ENCODE peak calls at places on chromosomes 2 and 18, in five cellular contexts. G is WERI-Rb-1, O is heart right ventricle, K is AG09309, D is AG04449. E is an unnamed sample.

GRCh38 chr18:45541421-45541820 is 73.9 kb upstream of the SLC14A2 start:
- DNase-seq in G (no peak), O (no peak), K (no peak), D (no peak), E (no peak)

GRCh38 chr2:23745068-23745725 is 181.7 kb downstream of the ATAD2B start:
- DNase-seq in G (no peak), O (no peak), K (no peak), D (no peak), E (no peak)

GRCh38 chr2:9970386-9971044 is 19.0 kb downstream of the GRHL1 start:
- DNase-seq in G (peak), O (no peak), K (no peak), D (no peak), E (no peak)

GRCh38 chr2:45583989-45584388 is 27.1 kb downstream of the SRBD1 start:
- DNase-seq in G (no peak), O (no peak), K (no peak), D (no peak), E (no peak)

GRCh38 chr18:34592961-34593382 is 117.1 kb upstream of the DTNA start:
- DNase-seq in G (no peak), O (peak), K (no peak), D (peak), E (no peak)

GRCh38 chr2:32626591-32627221 is 1.1 kb upstream of the TTC27 start:
- DNase-seq in G (no peak), O (no peak), K (no peak), D (no peak), E (no peak)

GRCh38 chr2:23940262-23940975 is at the start of gene UBXN2A:
- DNase-seq in G (peak), O (peak), K (no peak), D (no peak), E (peak)

GRCh38 chr2:17101596-17101995 is 416.6 kb downstream of the RAD51AP2 start:
- DNase-seq in G (no peak), O (no peak), K (no peak), D (no peak), E (no peak)

GRCh38 chr2:206230060-206230890 is 44.2 kb upstream of the ZDBF2 start:
- DNase-seq in G (peak), O (no peak), K (no peak), D (no peak), E (no peak)

GRCh38 chr2:8413589-8414135 is 268.2 kb upstream of the ID2 start:
- DNase-seq in G (no peak), O (no peak), K (peak), D (no peak), E (no peak)

GRCh38 chr2:233012301-233012971 is 620 bp downstream of the NGEF start:
- DNase-seq in G (no peak), O (no peak), K (no peak), D (no peak), E (no peak)

GRCh38 chr2:105771841-105772240 is 27.1 kb downstream of the NCK2 start:
- DNase-seq in G (no peak), O (peak), K (no peak), D (no peak), E (no peak)

DNA sequence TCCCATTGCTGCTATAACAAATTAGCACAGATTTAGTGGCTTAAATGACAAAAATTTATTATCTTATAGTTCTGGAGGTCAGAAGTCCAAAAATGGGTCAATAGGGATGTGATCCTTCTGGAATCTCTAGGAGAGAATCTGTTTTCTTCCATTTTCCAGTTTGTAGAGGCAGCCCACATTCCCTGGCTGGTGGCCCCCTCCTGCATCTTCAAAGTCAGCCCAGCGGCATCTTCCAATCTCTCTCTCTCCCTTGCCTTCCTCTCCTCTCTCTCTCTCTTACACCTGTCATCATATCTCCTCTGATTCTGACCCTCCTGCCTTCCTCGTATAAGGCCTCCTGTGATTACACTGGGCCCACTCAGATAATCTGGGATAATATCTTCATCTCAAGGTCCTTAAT is 3.9 kb upstream of the AGAP1 start:
- DNase-seq in G (no peak), O (no peak), K (no peak), D (no peak), E (no peak)
- TF ChIP-seq CTCF in G (no peak), O (no peak), K (no peak), D (no peak), E (no peak)

GRCh38 chr18:58580623-58581022 is 48.3 kb downstream of the ALPK2 start:
- DNase-seq in G (peak), O (no peak), K (peak), D (no peak), E (no peak)
- TF ChIP-seq CTCF in G (peak), O (no peak), K (no peak), D (peak), E (peak)

DNA sequence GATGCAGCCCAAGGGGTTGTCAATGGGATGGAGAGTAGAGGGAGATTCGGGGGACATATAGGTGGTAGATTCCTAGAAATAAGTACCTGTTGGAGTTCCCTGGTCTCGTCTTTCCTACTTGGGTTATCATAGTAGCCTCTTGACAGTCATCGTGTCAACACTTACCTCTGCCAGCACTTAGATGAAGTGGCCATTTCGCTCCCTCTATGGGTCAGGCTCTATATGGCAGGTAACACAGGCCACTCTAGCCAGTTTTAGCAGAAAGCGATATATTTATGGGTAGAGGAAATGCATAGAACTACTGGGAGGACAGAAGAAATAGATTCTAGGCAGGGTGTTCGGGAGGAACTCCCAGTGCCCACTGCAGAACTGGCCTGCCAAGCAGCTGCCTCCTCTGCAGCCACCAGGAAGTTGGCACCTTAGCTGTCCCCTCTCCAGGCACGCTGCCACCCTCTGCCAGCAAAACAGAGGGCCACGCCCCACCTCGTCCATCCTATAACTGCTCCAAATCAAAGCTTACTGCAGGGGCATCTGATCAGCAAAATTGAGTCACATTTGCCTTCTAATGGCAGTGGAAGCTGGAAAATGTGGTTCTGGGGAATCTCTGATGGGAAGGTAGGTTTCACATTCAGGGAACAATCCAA is 181.3 kb downstream of the INSIG2 start:
- DNase-seq in G (no peak), O (no peak), K (no peak), D (no peak), E (no peak)
- TF ChIP-seq CTCF in G (no peak), O (no peak), K (no peak), D (no peak), E (no peak)

DNA sequence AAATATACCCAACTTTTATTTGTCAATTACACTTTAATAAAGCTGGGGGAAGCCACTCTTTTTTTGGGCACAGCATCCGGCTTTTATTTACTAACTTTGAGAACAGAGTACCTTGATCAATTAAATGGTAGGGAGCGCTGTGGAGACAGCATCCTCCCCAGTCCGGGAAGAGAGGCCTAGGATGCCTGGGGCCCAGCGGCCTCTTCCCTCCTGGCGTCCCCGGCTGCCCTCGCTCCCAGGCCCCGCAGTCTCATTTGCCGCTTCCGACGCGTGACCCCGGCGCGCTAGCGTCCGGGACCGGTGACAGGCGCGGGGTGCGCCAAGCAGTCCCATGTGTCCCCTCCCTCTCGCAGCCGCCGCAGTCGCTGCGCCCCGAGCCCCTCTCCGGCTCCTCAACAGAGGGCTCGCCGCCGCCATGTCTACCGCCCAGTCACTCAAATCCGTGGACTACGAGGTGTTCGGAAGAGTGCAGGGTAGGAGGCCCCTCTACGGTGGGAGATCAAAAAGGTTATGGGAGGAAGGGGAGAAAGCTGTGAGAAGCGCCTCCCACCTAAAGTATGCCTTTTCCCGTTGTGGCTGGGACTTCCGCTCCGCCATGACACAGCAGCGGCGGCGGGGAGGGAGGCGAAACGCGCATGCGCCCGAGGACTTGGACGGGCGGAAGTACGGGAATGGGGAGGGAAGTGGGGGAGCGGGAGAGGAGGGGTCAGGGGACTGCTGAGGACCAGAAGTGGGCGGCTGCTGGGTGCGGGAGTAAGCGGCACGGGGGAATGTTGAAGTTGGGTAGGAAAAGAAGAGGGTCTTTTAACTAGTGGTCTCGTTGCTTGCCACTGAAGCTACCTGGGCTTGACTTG is at the start of gene ACYP2:
- DNase-seq in G (peak), O (peak), K (peak), D (peak), E (peak)
- TF ChIP-seq CTCF in G (peak), O (peak), K (peak), D (peak), E (peak)

DNA sequence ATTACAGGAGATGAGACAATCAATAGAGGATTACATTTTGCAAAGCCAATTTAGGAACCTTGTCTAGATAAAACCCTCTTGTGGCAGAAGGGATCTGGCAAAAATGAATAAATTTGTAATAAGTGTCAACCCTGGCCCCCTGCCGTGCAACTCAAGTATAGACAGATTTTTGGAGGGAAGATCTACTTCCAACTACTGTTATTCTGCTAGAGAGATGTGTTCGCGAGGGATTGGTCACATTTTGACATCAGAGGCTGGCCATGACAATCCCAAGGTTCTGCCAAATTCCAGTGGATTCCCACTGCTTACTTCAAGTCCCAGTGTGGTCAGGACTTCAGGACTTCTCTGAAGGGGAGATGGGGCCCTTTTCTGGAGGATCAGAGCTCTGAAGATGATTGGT is 192.6 kb downstream of the SH3RF3 start:
- DNase-seq in G (no peak), O (no peak), K (no peak), D (no peak), E (no peak)
- TF ChIP-seq CTCF in G (no peak), O (no peak), K (peak), D (no peak), E (no peak)

DNA sequence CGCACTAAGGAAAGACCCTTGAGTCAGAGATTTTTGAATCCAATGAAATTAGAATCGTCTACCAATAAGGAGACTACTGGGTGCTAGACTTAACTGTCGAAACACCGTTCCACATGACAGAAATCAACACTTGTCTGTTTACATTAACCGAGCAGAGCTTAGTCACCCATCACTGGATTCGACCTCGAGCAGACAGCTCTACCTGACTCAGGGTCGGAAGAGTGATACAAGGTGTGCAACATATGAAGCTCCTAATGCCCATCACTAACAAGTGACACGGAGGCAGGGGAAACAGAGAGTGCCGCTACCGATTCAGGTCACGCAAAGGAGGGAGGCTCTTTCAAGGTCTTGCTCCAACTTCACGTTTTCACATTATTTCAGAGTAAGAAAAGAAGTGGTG is 54.2 kb upstream of the FZD5 start:
- DNase-seq in G (peak), O (no peak), K (no peak), D (no peak), E (no peak)
- TF ChIP-seq CTCF in G (no peak), O (no peak), K (no peak), D (no peak), E (no peak)

GRCh38 chr2:70045932-70046331 is 41.3 kb upstream of the PCBP1 start:
- DNase-seq in G (no peak), O (no peak), K (no peak), D (no peak), E (no peak)
- TF ChIP-seq CTCF in G (no peak), O (no peak), K (no peak), D (no peak), E (no peak)

GRCh38 chr2:1051585-1051984 is 100.9 kb downstream of the SNTG2 start:
- DNase-seq in G (no peak), O (no peak), K (no peak), D (no peak), E (no peak)

GRCh38 chr2:1052671-1053270 is 102.1 kb downstream of the SNTG2 start:
- DNase-seq in G (no peak), O (no peak), K (peak), D (peak), E (no peak)

GRCh38 chr2:1049691-1050090 is 99.0 kb downstream of the SNTG2 start:
- DNase-seq in G (no peak), O (no peak), K (no peak), D (peak), E (no peak)

GRCh38 chr2:1053781-1054180 is 103.1 kb downstream of the SNTG2 start:
- DNase-seq in G (peak), O (no peak), K (no peak), D (no peak), E (no peak)

DNA sequence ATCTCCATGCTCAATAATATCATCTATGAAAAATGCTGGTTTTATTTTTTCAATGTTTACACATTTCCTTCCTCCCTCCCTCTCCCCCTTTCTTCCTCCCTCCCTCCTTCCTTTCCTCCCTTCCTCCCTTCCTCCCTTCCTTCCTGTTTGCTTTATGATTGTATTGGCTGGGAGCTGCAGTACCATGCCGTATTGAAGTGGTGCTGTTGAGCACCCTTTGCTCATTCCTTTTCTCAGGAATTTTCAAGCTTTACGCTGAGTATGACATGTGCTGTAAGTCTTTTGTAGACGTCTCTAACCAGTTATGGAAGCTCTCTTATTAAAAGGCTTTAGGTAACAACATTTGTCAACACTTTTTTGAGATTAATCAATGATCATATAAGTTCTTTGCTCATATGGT is 100.4 kb downstream of the SNTG2 start:
- DNase-seq in G (peak), O (no peak), K (no peak), D (no peak), E (no peak)
- TF ChIP-seq CTCF in G (peak), O (no peak), K (peak), D (peak), E (no peak)

DNA sequence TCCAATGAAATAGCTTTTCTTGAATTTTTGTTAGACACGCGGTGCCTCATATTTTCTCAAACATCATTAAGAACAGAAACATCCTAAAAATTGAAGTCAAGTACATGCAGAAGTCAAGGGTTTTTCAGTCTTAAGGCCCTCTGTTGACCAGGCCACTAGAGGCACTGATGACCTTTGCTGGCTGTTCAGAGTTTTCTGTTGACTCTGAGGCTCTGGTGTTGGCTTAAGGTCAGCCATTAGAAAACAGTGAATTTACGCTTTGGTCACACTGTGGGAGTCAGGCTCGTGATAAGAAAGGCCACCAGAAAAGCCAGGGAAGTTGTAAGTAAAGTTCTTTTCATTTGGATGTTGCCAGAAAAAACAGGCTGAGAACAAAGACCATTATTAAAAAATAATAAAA is 5.8 kb upstream of the UPP2 start:
- DNase-seq in G (no peak), O (no peak), K (no peak), D (no peak), E (no peak)
- TF ChIP-seq CTCF in G (no peak), O (no peak), K (no peak), D (no peak), E (no peak)